ENCODE peak calls at places on chromosomes 7 and 10, in nine cellular contexts. One of them, this sample, is unnamed.

GRCh38 chr7:136528329-136528728 is 340.1 kb upstream of the CHRM2 start:
- DNase-seq in HCT116: no peak
- DNase-seq in H1: no peak
- DNase-seq in suprapubic skin: no peak
- DNase-seq in breast epithelium: no peak
- DNase-seq in sigmoid colon: no peak
- DNase-seq in transverse colon: no peak
- DNase-seq in GM12878: no peak
- DNase-seq in stomach: no peak
- DNase-seq in this sample: no peak

GRCh38 chr10:119535310-119535709 is 7.2 kb downstream of the RGS10 start:
- DNase-seq in H1: no peak
- DNase-seq in sigmoid colon: peak
- DNase-seq in GM12878: no peak
- DNase-seq in transverse colon: no peak
- DNase-seq in breast epithelium: no peak
- DNase-seq in suprapubic skin: no peak
- DNase-seq in HCT116: no peak
- DNase-seq in stomach: no peak
- DNase-seq in this sample: no peak

GRCh38 chr7:1059200-1060091 is 15.1 kb downstream of the GPR146 start:
- DNase-seq in H1: peak
- DNase-seq in suprapubic skin: no peak
- DNase-seq in GM12878: peak
- DNase-seq in sigmoid colon: no peak
- DNase-seq in HCT116: peak
- DNase-seq in transverse colon: peak
- DNase-seq in stomach: peak
- DNase-seq in breast epithelium: peak
- DNase-seq in this sample: no peak

GRCh38 chr7:112898432-112899290 is 108.5 kb upstream of the TMEM168 start:
- DNase-seq in sigmoid colon: no peak
- DNase-seq in transverse colon: peak
- DNase-seq in breast epithelium: no peak
- DNase-seq in GM12878: peak
- DNase-seq in stomach: peak
- DNase-seq in suprapubic skin: no peak
- DNase-seq in HCT116: peak
- DNase-seq in H1: peak
- DNase-seq in this sample: peak

GRCh38 chr10:51137741-51138529 is 63.6 kb downstream of the PRKG1 start:
- DNase-seq in breast epithelium: no peak
- DNase-seq in HCT116: no peak
- DNase-seq in H1: no peak
- DNase-seq in transverse colon: no peak
- DNase-seq in stomach: no peak
- DNase-seq in GM12878: no peak
- DNase-seq in sigmoid colon: no peak
- DNase-seq in suprapubic skin: no peak
- DNase-seq in this sample: no peak

GRCh38 chr10:99442394-99442793 is 12.0 kb upstream of the GOT1 start:
- DNase-seq in GM12878: no peak
- DNase-seq in suprapubic skin: no peak
- DNase-seq in breast epithelium: no peak
- DNase-seq in stomach: no peak
- DNase-seq in H1: no peak
- DNase-seq in transverse colon: no peak
- DNase-seq in HCT116: no peak
- DNase-seq in sigmoid colon: no peak
- DNase-seq in this sample: no peak

GRCh38 chr10:72328829-72329204 is 25.9 kb downstream of the DNAJB12 start:
- DNase-seq in breast epithelium: no peak
- DNase-seq in sigmoid colon: no peak
- DNase-seq in stomach: no peak
- DNase-seq in HCT116: no peak
- DNase-seq in H1: no peak
- DNase-seq in suprapubic skin: no peak
- DNase-seq in GM12878: no peak
- DNase-seq in transverse colon: no peak
- DNase-seq in this sample: no peak

GRCh38 chr7:121195859-121196588 is 132.8 kb upstream of the WNT16 start:
- DNase-seq in stomach: no peak
- DNase-seq in transverse colon: no peak
- DNase-seq in suprapubic skin: no peak
- DNase-seq in sigmoid colon: no peak
- DNase-seq in HCT116: no peak
- DNase-seq in GM12878: no peak
- DNase-seq in breast epithelium: no peak
- DNase-seq in H1: no peak
- DNase-seq in this sample: no peak

DNA sequence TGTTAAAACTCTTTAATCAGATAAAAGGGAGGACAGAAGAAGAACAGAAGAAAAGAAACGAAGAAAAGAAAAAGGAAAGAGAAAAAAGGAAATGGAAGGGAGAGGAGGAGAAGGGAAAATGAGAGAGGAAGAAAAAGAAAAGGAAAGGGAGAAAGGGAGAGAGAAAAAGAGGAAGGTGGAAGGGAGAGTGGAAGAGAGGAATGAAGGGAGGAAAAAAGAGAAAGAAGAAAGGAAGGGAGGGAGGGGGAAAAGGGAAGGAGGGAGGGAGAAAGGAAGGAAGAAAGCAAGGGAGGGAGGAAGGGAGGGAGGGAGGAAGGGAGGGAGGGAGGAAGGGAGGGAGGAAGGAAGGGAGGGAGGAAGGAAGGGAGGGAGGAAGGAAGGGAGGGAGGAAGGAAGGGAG is 305.7 kb downstream of the CALN1 start:
- DNase-seq in suprapubic skin: no peak
- DNase-seq in HCT116: no peak
- DNase-seq in H1: no peak
- DNase-seq in transverse colon: no peak
- DNase-seq in stomach: no peak
- DNase-seq in GM12878: no peak
- DNase-seq in breast epithelium: no peak
- DNase-seq in sigmoid colon: no peak
- DNase-seq in this sample: no peak
- H3K27ac ChIP-seq in suprapubic skin: no peak
- H3K27ac ChIP-seq in HCT116: no peak
- H3K27ac ChIP-seq in H1: no peak
- H3K27ac ChIP-seq in transverse colon: no peak
- H3K27ac ChIP-seq in stomach: no peak
- H3K27ac ChIP-seq in GM12878: no peak
- H3K27ac ChIP-seq in breast epithelium: no peak
- H3K27ac ChIP-seq in sigmoid colon: no peak
- H3K27ac ChIP-seq in this sample: no peak

GRCh38 chr10:30187010-30187409 is 127.6 kb upstream of the JCAD start:
- DNase-seq in GM12878: no peak
- DNase-seq in HCT116: no peak
- DNase-seq in H1: no peak
- DNase-seq in sigmoid colon: no peak
- DNase-seq in stomach: no peak
- DNase-seq in breast epithelium: no peak
- DNase-seq in transverse colon: no peak
- DNase-seq in suprapubic skin: no peak
- DNase-seq in this sample: no peak

GRCh38 chr10:30184397-30185033 is 125.1 kb upstream of the JCAD start:
- DNase-seq in sigmoid colon: no peak
- DNase-seq in suprapubic skin: no peak
- DNase-seq in HCT116: no peak
- DNase-seq in transverse colon: no peak
- DNase-seq in breast epithelium: no peak
- DNase-seq in GM12878: no peak
- DNase-seq in H1: no peak
- DNase-seq in stomach: no peak
- DNase-seq in this sample: no peak

GRCh38 chr10:30186371-30186875 is 127.0 kb upstream of the JCAD start:
- DNase-seq in suprapubic skin: no peak
- DNase-seq in HCT116: no peak
- DNase-seq in sigmoid colon: no peak
- DNase-seq in breast epithelium: no peak
- DNase-seq in H1: no peak
- DNase-seq in stomach: peak
- DNase-seq in transverse colon: peak
- DNase-seq in GM12878: no peak
- DNase-seq in this sample: no peak

GRCh38 chr10:30188101-30188500 is 128.7 kb upstream of the JCAD start:
- DNase-seq in transverse colon: no peak
- DNase-seq in suprapubic skin: no peak
- DNase-seq in stomach: no peak
- DNase-seq in sigmoid colon: no peak
- DNase-seq in HCT116: no peak
- DNase-seq in H1: no peak
- DNase-seq in breast epithelium: no peak
- DNase-seq in GM12878: no peak
- DNase-seq in this sample: no peak

DNA sequence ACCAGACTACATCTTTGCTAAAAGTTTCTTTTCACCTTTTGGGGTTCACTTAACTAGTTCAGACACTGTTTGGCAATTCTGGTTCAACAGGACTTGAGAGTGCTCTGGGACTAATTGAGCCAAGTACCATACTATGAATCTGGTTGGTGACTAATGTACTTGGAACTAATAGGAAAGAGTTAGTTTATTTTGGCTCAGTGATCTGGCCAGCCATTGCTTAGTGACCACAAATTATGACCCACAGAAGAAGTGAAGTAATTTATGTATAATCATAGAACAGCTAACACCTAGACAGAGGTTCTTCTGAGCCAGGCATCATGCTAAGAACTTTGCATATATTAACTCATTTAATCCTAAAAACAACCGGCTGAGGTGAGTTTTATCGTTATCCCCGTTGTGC is 126.5 kb upstream of the JCAD start:
- DNase-seq in transverse colon: no peak
- DNase-seq in sigmoid colon: no peak
- DNase-seq in HCT116: no peak
- DNase-seq in suprapubic skin: no peak
- DNase-seq in GM12878: no peak
- DNase-seq in stomach: no peak
- DNase-seq in breast epithelium: no peak
- DNase-seq in H1: no peak
- DNase-seq in this sample: no peak
- TF ChIP-seq POLR2AphosphoS5 in transverse colon: no peak
- TF ChIP-seq POLR2AphosphoS5 in sigmoid colon: no peak
- TF ChIP-seq POLR2AphosphoS5 in HCT116: no peak
- TF ChIP-seq POLR2AphosphoS5 in suprapubic skin: no peak
- TF ChIP-seq POLR2AphosphoS5 in GM12878: no peak
- TF ChIP-seq POLR2AphosphoS5 in stomach: no peak
- TF ChIP-seq POLR2AphosphoS5 in breast epithelium: no peak
- TF ChIP-seq POLR2AphosphoS5 in H1: no peak
- TF ChIP-seq POLR2AphosphoS5 in this sample: no peak

GRCh38 chr10:110276603-110277002 is 28.1 kb downstream of the SMNDC1 start:
- DNase-seq in transverse colon: no peak
- DNase-seq in GM12878: no peak
- DNase-seq in HCT116: no peak
- DNase-seq in suprapubic skin: no peak
- DNase-seq in H1: no peak
- DNase-seq in breast epithelium: no peak
- DNase-seq in stomach: no peak
- DNase-seq in sigmoid colon: no peak
- DNase-seq in this sample: no peak

GRCh38 chr10:110274072-110274627 is 30.6 kb downstream of the SMNDC1 start:
- DNase-seq in stomach: no peak
- DNase-seq in sigmoid colon: no peak
- DNase-seq in breast epithelium: no peak
- DNase-seq in HCT116: no peak
- DNase-seq in GM12878: peak
- DNase-seq in suprapubic skin: no peak
- DNase-seq in transverse colon: no peak
- DNase-seq in H1: no peak
- DNase-seq in this sample: no peak

GRCh38 chr10:110274629-110275028 is 30.1 kb downstream of the SMNDC1 start:
- DNase-seq in stomach: no peak
- DNase-seq in breast epithelium: no peak
- DNase-seq in HCT116: no peak
- DNase-seq in GM12878: no peak
- DNase-seq in sigmoid colon: no peak
- DNase-seq in suprapubic skin: no peak
- DNase-seq in transverse colon: no peak
- DNase-seq in H1: no peak
- DNase-seq in this sample: no peak

GRCh38 chr10:110275140-110275729 is 29.5 kb downstream of the SMNDC1 start:
- DNase-seq in breast epithelium: no peak
- DNase-seq in stomach: no peak
- DNase-seq in GM12878: no peak
- DNase-seq in sigmoid colon: no peak
- DNase-seq in H1: no peak
- DNase-seq in transverse colon: no peak
- DNase-seq in suprapubic skin: no peak
- DNase-seq in HCT116: no peak
- DNase-seq in this sample: peak

GRCh38 chr10:110273474-110273873 is 31.2 kb downstream of the SMNDC1 start:
- DNase-seq in H1: no peak
- DNase-seq in stomach: peak
- DNase-seq in GM12878: peak
- DNase-seq in sigmoid colon: peak
- DNase-seq in transverse colon: peak
- DNase-seq in suprapubic skin: peak
- DNase-seq in HCT116: no peak
- DNase-seq in breast epithelium: no peak
- DNase-seq in this sample: peak
- H3K27ac ChIP-seq in H1: no peak
- H3K27ac ChIP-seq in stomach: no peak
- H3K27ac ChIP-seq in GM12878: no peak
- H3K27ac ChIP-seq in sigmoid colon: peak
- H3K27ac ChIP-seq in transverse colon: peak
- H3K27ac ChIP-seq in suprapubic skin: no peak
- H3K27ac ChIP-seq in HCT116: no peak
- H3K27ac ChIP-seq in breast epithelium: peak
- H3K27ac ChIP-seq in this sample: peak

GRCh38 chr10:30047430-30047829 is 12.0 kb downstream of the JCAD start:
- DNase-seq in HCT116: no peak
- DNase-seq in H1: no peak
- DNase-seq in stomach: no peak
- DNase-seq in breast epithelium: no peak
- DNase-seq in GM12878: no peak
- DNase-seq in suprapubic skin: no peak
- DNase-seq in sigmoid colon: no peak
- DNase-seq in transverse colon: no peak
- DNase-seq in this sample: no peak

GRCh38 chr10:30046476-30046875 is 12.9 kb downstream of the JCAD start:
- DNase-seq in stomach: no peak
- DNase-seq in suprapubic skin: no peak
- DNase-seq in GM12878: no peak
- DNase-seq in sigmoid colon: no peak
- DNase-seq in breast epithelium: no peak
- DNase-seq in H1: no peak
- DNase-seq in transverse colon: no peak
- DNase-seq in HCT116: no peak
- DNase-seq in this sample: no peak

GRCh38 chr10:30047924-30048531 is 11.4 kb downstream of the JCAD start:
- DNase-seq in stomach: no peak
- DNase-seq in breast epithelium: no peak
- DNase-seq in suprapubic skin: no peak
- DNase-seq in sigmoid colon: no peak
- DNase-seq in HCT116: no peak
- DNase-seq in transverse colon: no peak
- DNase-seq in H1: no peak
- DNase-seq in GM12878: no peak
- DNase-seq in this sample: no peak

GRCh38 chr10:30051220-30051619 is 8.2 kb downstream of the JCAD start:
- DNase-seq in GM12878: no peak
- DNase-seq in suprapubic skin: no peak
- DNase-seq in transverse colon: no peak
- DNase-seq in HCT116: no peak
- DNase-seq in H1: no peak
- DNase-seq in stomach: no peak
- DNase-seq in breast epithelium: no peak
- DNase-seq in sigmoid colon: no peak
- DNase-seq in this sample: no peak

DNA sequence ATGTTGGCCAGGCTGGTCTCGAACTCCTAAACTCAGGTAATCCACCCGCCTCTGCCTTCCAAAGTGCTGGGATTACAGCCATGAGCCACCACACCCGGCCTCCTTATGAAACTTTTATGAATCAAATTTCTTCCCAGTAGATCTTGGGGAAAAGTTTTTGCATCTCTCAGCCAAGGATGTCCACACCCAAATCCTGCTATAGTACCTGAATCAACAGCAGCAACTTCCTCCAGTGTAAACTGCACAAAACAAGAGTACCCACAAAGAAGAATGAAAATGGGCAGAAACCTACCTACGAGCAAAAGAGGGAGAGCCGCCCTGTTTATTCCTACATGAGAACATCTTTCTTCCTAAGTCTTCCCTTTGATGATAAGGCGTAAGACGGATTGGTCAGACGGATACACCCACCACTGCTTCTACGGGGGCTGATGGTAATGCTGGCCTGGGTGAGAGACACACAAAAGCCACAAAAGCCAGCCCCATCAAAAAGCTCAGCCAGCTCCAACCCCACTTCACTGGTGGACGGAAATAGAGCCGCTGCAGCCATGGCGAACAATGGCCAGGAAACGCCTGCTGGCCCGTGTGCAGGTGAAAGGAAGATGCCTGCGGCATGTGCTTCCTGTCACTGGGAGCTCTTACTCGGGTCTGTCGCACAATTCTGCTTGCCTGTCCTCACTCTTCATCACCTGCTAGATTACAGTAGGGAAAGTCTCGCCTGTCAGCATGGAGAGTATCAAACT is 10.4 kb downstream of the JCAD start:
- DNase-seq in transverse colon: no peak
- DNase-seq in breast epithelium: no peak
- DNase-seq in GM12878: no peak
- DNase-seq in sigmoid colon: no peak
- DNase-seq in stomach: no peak
- DNase-seq in H1: no peak
- DNase-seq in HCT116: no peak
- DNase-seq in suprapubic skin: no peak
- DNase-seq in this sample: no peak
- TF ChIP-seq POLR2AphosphoS5 in transverse colon: no peak
- TF ChIP-seq POLR2AphosphoS5 in breast epithelium: peak
- TF ChIP-seq POLR2AphosphoS5 in GM12878: no peak
- TF ChIP-seq POLR2AphosphoS5 in sigmoid colon: no peak
- TF ChIP-seq POLR2AphosphoS5 in stomach: no peak
- TF ChIP-seq POLR2AphosphoS5 in H1: no peak
- TF ChIP-seq POLR2AphosphoS5 in HCT116: no peak
- TF ChIP-seq POLR2AphosphoS5 in suprapubic skin: no peak
- TF ChIP-seq POLR2AphosphoS5 in this sample: no peak

This sample was measured in HL-60.